ENCODE peak calls at places on chromosomes 5 and 9, in eight cellular contexts. P, Z, N, I, U, D, M and T are unnamed samples.

GRCh38 chr5:113048931-113049330 is 72.3 kb downstream of the DCP2 start:
- ATAC-seq in P (no peak), Z (no peak), N (no peak), I (no peak), U (no peak), D (no peak), M (no peak), T (no peak)

GRCh38 chr5:40027395-40027794 is 602.6 kb upstream of the DAB2 start:
- ATAC-seq in P (no peak), Z (no peak), N (no peak), I (no peak), U (no peak), D (no peak), M (no peak), T (no peak)

GRCh38 chr5:168313596-168314204 is 22.3 kb downstream of the WWC1 start:
- ATAC-seq in P (no peak), Z (no peak), N (no peak), I (no peak), U (no peak), D (no peak), M (no peak), T (no peak)

GRCh38 chr5:40999966-41000365 is 71.2 kb downstream of the MROH2B start:
- ATAC-seq in P (no peak), Z (no peak), N (no peak), I (no peak), U (no peak), D (no peak), M (no peak), T (no peak)

GRCh38 chr9:110995511-110996340 is 42.5 kb downstream of the LPAR1 start:
- ATAC-seq in P (peak), Z (no peak), N (no peak), I (peak), U (no peak), D (no peak), M (no peak), T (no peak)

GRCh38 chr5:177320879-177321278 is 9.2 kb upstream of the MXD3 start:
- ATAC-seq in P (peak), Z (no peak), N (no peak), I (no peak), U (no peak), D (no peak), M (no peak), T (no peak)

GRCh38 chr5:74149395-74149794 is 491.1 kb downstream of the ENC1 start:
- ATAC-seq in P (no peak), Z (no peak), N (no peak), I (no peak), U (no peak), D (no peak), M (no peak), T (no peak)

GRCh38 chr5:129104910-129105455 is 10.4 kb downstream of the ISOC1 start:
- ATAC-seq in P (no peak), Z (no peak), N (no peak), I (no peak), U (no peak), D (no peak), M (no peak), T (no peak)

GRCh38 chr5:11497651-11498050 is 406.6 kb downstream of the CTNND2 start:
- ATAC-seq in P (no peak), Z (no peak), N (no peak), I (no peak), U (no peak), D (no peak), M (no peak), T (no peak)